ENCODE peak calls at places on chromosomes 11 and 22, in nine cellular contexts. One of them, this sample, is unnamed.

GRCh38 chr22:45441158-45441557 is 27.7 kb downstream of the RIBC2 start:
- DNase-seq in GM23338: peak
- DNase-seq in iPS DF 6.9: no peak
- DNase-seq in GM03348: peak
- DNase-seq in NCI-H345: peak
- DNase-seq in stomach: peak
- DNase-seq in activated T-cell treated with anti-CD3 and anti-CD28 coated beads, Interleukin-2, amount 50 U/mL, for 48 hours: peak
- DNase-seq in left cardiac atrium: peak
- DNase-seq in NCI-H1092: no peak
- DNase-seq in this sample: no peak

GRCh38 chr11:22510741-22511140 is 114.9 kb downstream of the FANCF start:
- DNase-seq in iPS DF 6.9: no peak
- DNase-seq in GM23338: no peak
- DNase-seq in stomach: no peak
- DNase-seq in NCI-H1092: no peak
- DNase-seq in left cardiac atrium: no peak
- DNase-seq in NCI-H345: no peak
- DNase-seq in activated T-cell treated with anti-CD3 and anti-CD28 coated beads, Interleukin-2, amount 50 U/mL, for 48 hours: no peak
- DNase-seq in GM03348: peak
- DNase-seq in this sample: no peak

GRCh38 chr11:129315781-129316579 is 59.7 kb upstream of the BARX2 start:
- DNase-seq in GM03348: no peak
- DNase-seq in stomach: peak
- DNase-seq in NCI-H345: peak
- DNase-seq in iPS DF 6.9: no peak
- DNase-seq in GM23338: peak
- DNase-seq in NCI-H1092: peak
- DNase-seq in activated T-cell treated with anti-CD3 and anti-CD28 coated beads, Interleukin-2, amount 50 U/mL, for 48 hours: no peak
- DNase-seq in left cardiac atrium: no peak
- DNase-seq in this sample: no peak

GRCh38 chr11:90737328-90738050 is 514.6 kb upstream of the CHORDC1 start:
- DNase-seq in GM03348: no peak
- DNase-seq in iPS DF 6.9: no peak
- DNase-seq in GM23338: peak
- DNase-seq in NCI-H1092: no peak
- DNase-seq in stomach: no peak
- DNase-seq in NCI-H345: no peak
- DNase-seq in left cardiac atrium: no peak
- DNase-seq in activated T-cell treated with anti-CD3 and anti-CD28 coated beads, Interleukin-2, amount 50 U/mL, for 48 hours: no peak
- DNase-seq in this sample: no peak

GRCh38 chr11:58061813-58062212 is 31.1 kb downstream of the OR6Q1 start:
- DNase-seq in activated T-cell treated with anti-CD3 and anti-CD28 coated beads, Interleukin-2, amount 50 U/mL, for 48 hours: no peak
- DNase-seq in NCI-H345: no peak
- DNase-seq in stomach: no peak
- DNase-seq in GM23338: no peak
- DNase-seq in iPS DF 6.9: no peak
- DNase-seq in NCI-H1092: no peak
- DNase-seq in GM03348: peak
- DNase-seq in left cardiac atrium: no peak
- DNase-seq in this sample: no peak

GRCh38 chr22:37282385-37282677 is at the start of gene CYTH4:
- DNase-seq in activated T-cell treated with anti-CD3 and anti-CD28 coated beads, Interleukin-2, amount 50 U/mL, for 48 hours: peak
- DNase-seq in NCI-H1092: no peak
- DNase-seq in NCI-H345: no peak
- DNase-seq in iPS DF 6.9: no peak
- DNase-seq in left cardiac atrium: peak
- DNase-seq in stomach: peak
- DNase-seq in GM03348: no peak
- DNase-seq in GM23338: no peak
- DNase-seq in this sample: no peak

GRCh38 chr11:84549221-84549620 is 1077.9 kb downstream of the DLG2 start:
- DNase-seq in stomach: no peak
- DNase-seq in GM23338: no peak
- DNase-seq in NCI-H1092: no peak
- DNase-seq in iPS DF 6.9: no peak
- DNase-seq in left cardiac atrium: no peak
- DNase-seq in GM03348: peak
- DNase-seq in NCI-H345: no peak
- DNase-seq in activated T-cell treated with anti-CD3 and anti-CD28 coated beads, Interleukin-2, amount 50 U/mL, for 48 hours: no peak
- DNase-seq in this sample: no peak

GRCh38 chr11:20112291-20113146 is 47.8 kb downstream of the DBX1 start:
- DNase-seq in GM23338: no peak
- DNase-seq in left cardiac atrium: peak
- DNase-seq in activated T-cell treated with anti-CD3 and anti-CD28 coated beads, Interleukin-2, amount 50 U/mL, for 48 hours: peak
- DNase-seq in iPS DF 6.9: no peak
- DNase-seq in NCI-H1092: no peak
- DNase-seq in stomach: peak
- DNase-seq in GM03348: peak
- DNase-seq in NCI-H345: no peak
- DNase-seq in this sample: no peak

GRCh38 chr11:14411818-14412217 is 52.8 kb upstream of the RRAS2 start:
- DNase-seq in NCI-H1092: no peak
- DNase-seq in GM03348: peak
- DNase-seq in NCI-H345: no peak
- DNase-seq in iPS DF 6.9: no peak
- DNase-seq in left cardiac atrium: peak
- DNase-seq in GM23338: no peak
- DNase-seq in stomach: no peak
- DNase-seq in activated T-cell treated with anti-CD3 and anti-CD28 coated beads, Interleukin-2, amount 50 U/mL, for 48 hours: no peak
- DNase-seq in this sample: no peak

GRCh38 chr11:94786264-94787126 is 18.3 kb downstream of the AMOTL1 start:
- DNase-seq in iPS DF 6.9: no peak
- DNase-seq in NCI-H1092: no peak
- DNase-seq in GM23338: peak
- DNase-seq in left cardiac atrium: no peak
- DNase-seq in stomach: no peak
- DNase-seq in NCI-H345: no peak
- DNase-seq in activated T-cell treated with anti-CD3 and anti-CD28 coated beads, Interleukin-2, amount 50 U/mL, for 48 hours: no peak
- DNase-seq in GM03348: peak
- DNase-seq in this sample: no peak

GRCh38 chr11:65493367-65494176 is 5.3 kb upstream of the MALAT1 start:
- DNase-seq in NCI-H1092: no peak
- DNase-seq in GM23338: peak
- DNase-seq in stomach: peak
- DNase-seq in NCI-H345: no peak
- DNase-seq in iPS DF 6.9: no peak
- DNase-seq in left cardiac atrium: peak
- DNase-seq in activated T-cell treated with anti-CD3 and anti-CD28 coated beads, Interleukin-2, amount 50 U/mL, for 48 hours: no peak
- DNase-seq in GM03348: peak
- DNase-seq in this sample: no peak

GRCh38 chr11:59783632-59784090 is 26.9 kb downstream of the MRPL16 start:
- DNase-seq in stomach: no peak
- DNase-seq in NCI-H1092: no peak
- DNase-seq in GM03348: no peak
- DNase-seq in left cardiac atrium: no peak
- DNase-seq in NCI-H345: no peak
- DNase-seq in GM23338: no peak
- DNase-seq in activated T-cell treated with anti-CD3 and anti-CD28 coated beads, Interleukin-2, amount 50 U/mL, for 48 hours: no peak
- DNase-seq in iPS DF 6.9: no peak
- DNase-seq in this sample: no peak

GRCh38 chr22:36374603-36375024 is 13.2 kb downstream of the MYH9 start:
- DNase-seq in GM03348: no peak
- DNase-seq in activated T-cell treated with anti-CD3 and anti-CD28 coated beads, Interleukin-2, amount 50 U/mL, for 48 hours: peak
- DNase-seq in left cardiac atrium: peak
- DNase-seq in NCI-H1092: no peak
- DNase-seq in iPS DF 6.9: no peak
- DNase-seq in GM23338: no peak
- DNase-seq in NCI-H345: no peak
- DNase-seq in stomach: peak
- DNase-seq in this sample: no peak

GRCh38 chr11:111362887-111363411 is 16.1 kb downstream of the POU2AF1 start:
- DNase-seq in GM03348: no peak
- DNase-seq in activated T-cell treated with anti-CD3 and anti-CD28 coated beads, Interleukin-2, amount 50 U/mL, for 48 hours: no peak
- DNase-seq in left cardiac atrium: no peak
- DNase-seq in GM23338: no peak
- DNase-seq in iPS DF 6.9: no peak
- DNase-seq in stomach: peak
- DNase-seq in NCI-H345: no peak
- DNase-seq in NCI-H1092: no peak
- DNase-seq in this sample: no peak

GRCh38 chr22:27252282-27253049 is 549.1 kb downstream of the MN1 start:
- DNase-seq in NCI-H1092: no peak
- DNase-seq in GM03348: peak
- DNase-seq in stomach: no peak
- DNase-seq in left cardiac atrium: peak
- DNase-seq in iPS DF 6.9: no peak
- DNase-seq in GM23338: no peak
- DNase-seq in NCI-H345: no peak
- DNase-seq in activated T-cell treated with anti-CD3 and anti-CD28 coated beads, Interleukin-2, amount 50 U/mL, for 48 hours: no peak
- DNase-seq in this sample: no peak

GRCh38 chr22:36332623-36333331 is 55.0 kb downstream of the MYH9 start:
- DNase-seq in GM03348: no peak
- DNase-seq in iPS DF 6.9: no peak
- DNase-seq in activated T-cell treated with anti-CD3 and anti-CD28 coated beads, Interleukin-2, amount 50 U/mL, for 48 hours: peak
- DNase-seq in stomach: peak
- DNase-seq in left cardiac atrium: no peak
- DNase-seq in GM23338: no peak
- DNase-seq in NCI-H345: no peak
- DNase-seq in NCI-H1092: no peak
- DNase-seq in this sample: no peak

GRCh38 chr11:87173185-87174039 is 135.7 kb downstream of the TMEM135 start:
- DNase-seq in NCI-H1092: no peak
- DNase-seq in GM03348: peak
- DNase-seq in activated T-cell treated with anti-CD3 and anti-CD28 coated beads, Interleukin-2, amount 50 U/mL, for 48 hours: no peak
- DNase-seq in iPS DF 6.9: no peak
- DNase-seq in NCI-H345: peak
- DNase-seq in left cardiac atrium: no peak
- DNase-seq in stomach: no peak
- DNase-seq in GM23338: no peak
- DNase-seq in this sample: no peak

GRCh38 chr11:44301856-44302231 is 8.1 kb downstream of the ALX4 start:
- DNase-seq in iPS DF 6.9: no peak
- DNase-seq in left cardiac atrium: no peak
- DNase-seq in GM03348: no peak
- DNase-seq in GM23338: no peak
- DNase-seq in NCI-H345: no peak
- DNase-seq in NCI-H1092: no peak
- DNase-seq in activated T-cell treated with anti-CD3 and anti-CD28 coated beads, Interleukin-2, amount 50 U/mL, for 48 hours: no peak
- DNase-seq in stomach: no peak
- DNase-seq in this sample: no peak

GRCh38 chr11:17406082-17406817 is 17.8 kb upstream of the KCNJ11 start:
- DNase-seq in GM03348: no peak
- DNase-seq in NCI-H1092: no peak
- DNase-seq in stomach: peak
- DNase-seq in iPS DF 6.9: no peak
- DNase-seq in activated T-cell treated with anti-CD3 and anti-CD28 coated beads, Interleukin-2, amount 50 U/mL, for 48 hours: no peak
- DNase-seq in GM23338: no peak
- DNase-seq in left cardiac atrium: no peak
- DNase-seq in NCI-H345: no peak
- DNase-seq in this sample: no peak

GRCh38 chr11:79796704-79797103 is 355.9 kb upstream of the TENM4 start:
- DNase-seq in GM23338: no peak
- DNase-seq in iPS DF 6.9: no peak
- DNase-seq in activated T-cell treated with anti-CD3 and anti-CD28 coated beads, Interleukin-2, amount 50 U/mL, for 48 hours: no peak
- DNase-seq in NCI-H345: no peak
- DNase-seq in stomach: no peak
- DNase-seq in GM03348: no peak
- DNase-seq in left cardiac atrium: no peak
- DNase-seq in NCI-H1092: no peak
- DNase-seq in this sample: no peak

This sample was measured in SK-N-MC.